ENCODE peak calls at places on chromosomes 12 and 14, in eight cellular contexts. L is kidney, B is ascending aorta, S is choroid plexus epithelial cell, K is GM12865, Z is tibial nerve, I is SJSA1, D is mesendoderm. E is an unnamed sample.

GRCh38 chr12:52877242-52877641 is 27.6 kb downstream of the KRT8 start:
- DNase-seq in L (no peak), B (no peak), S (no peak), K (no peak), Z (no peak), I (no peak), D (no peak), E (no peak)

GRCh38 chr12:116813271-116814041 is 67.8 kb downstream of the HRK start:
- DNase-seq in L (no peak), B (no peak), S (no peak), K (no peak), Z (no peak), I (no peak), D (no peak), E (no peak)

GRCh38 chr12:88570103-88570502 is 10.2 kb downstream of the KITLG start:
- DNase-seq in L (no peak), B (no peak), S (peak), K (no peak), Z (no peak), I (no peak), D (peak), E (no peak)

GRCh38 chr14:55553791-55554190 is 26.2 kb upstream of the KTN1 start:
- DNase-seq in L (no peak), B (no peak), S (no peak), K (no peak), Z (no peak), I (no peak), D (no peak), E (peak)

GRCh38 chr12:124550123-124551089 is 17.0 kb downstream of the NCOR2 start:
- DNase-seq in L (peak), B (no peak), S (no peak), K (no peak), Z (no peak), I (no peak), D (no peak), E (no peak)

GRCh38 chr12:93361159-93361919 is 16.4 kb upstream of the NUDT4 start:
- DNase-seq in L (no peak), B (peak), S (no peak), K (no peak), Z (no peak), I (no peak), D (peak), E (no peak)

GRCh38 chr12:113609692-113610469 is 138.2 kb upstream of the LHX5 start:
- DNase-seq in L (no peak), B (no peak), S (no peak), K (no peak), Z (no peak), I (no peak), D (no peak), E (no peak)

GRCh38 chr12:112822056-112822455 is 30.5 kb downstream of the RPH3A start:
- DNase-seq in L (no peak), B (no peak), S (no peak), K (no peak), Z (no peak), I (no peak), D (no peak), E (no peak)

GRCh38 chr12:30111719-30112118 is 328.0 kb upstream of the TMTC1 start:
- DNase-seq in L (no peak), B (no peak), S (no peak), K (no peak), Z (no peak), I (no peak), D (no peak), E (no peak)

GRCh38 chr12:120457133-120457532 is 10.9 kb downstream of the GATC start:
- DNase-seq in L (no peak), B (no peak), S (peak), K (peak), Z (no peak), I (no peak), D (peak), E (no peak)

GRCh38 chr12:94230357-94230905 is 82.1 kb downstream of the PLXNC1 start:
- DNase-seq in L (no peak), B (no peak), S (peak), K (peak), Z (no peak), I (no peak), D (no peak), E (no peak)

GRCh38 chr12:130051900-130052299 is 110.4 kb upstream of the FZD10 start:
- DNase-seq in L (no peak), B (no peak), S (no peak), K (no peak), Z (no peak), I (no peak), D (no peak), E (no peak)

GRCh38 chr12:97452230-97452629 is 10.4 kb upstream of the RMST start:
- DNase-seq in L (no peak), B (no peak), S (no peak), K (peak), Z (no peak), I (no peak), D (no peak), E (no peak)

GRCh38 chr14:41285193-41285748 is 321.4 kb upstream of the LRFN5 start:
- DNase-seq in L (no peak), B (no peak), S (peak), K (no peak), Z (peak), I (no peak), D (peak), E (peak)

GRCh38 chr12:65891987-65892481 is 67.8 kb downstream of the HMGA2 start:
- DNase-seq in L (peak), B (peak), S (peak), K (peak), Z (peak), I (peak), D (peak), E (peak)

GRCh38 chr12:34403706-34404376 is 381.5 kb downstream of the ALG10 start:
- DNase-seq in L (peak), B (peak), S (no peak), K (no peak), Z (no peak), I (peak), D (no peak), E (no peak)

GRCh38 chr14:24315807-24316596 is 4.7 kb downstream of the LTB4R start:
- DNase-seq in L (peak), B (no peak), S (no peak), K (no peak), Z (no peak), I (no peak), D (peak), E (no peak)

GRCh38 chr14:100144996-100145646 is 14.3 kb downstream of the DEGS2 start:
- DNase-seq in L (no peak), B (no peak), S (no peak), K (no peak), Z (no peak), I (no peak), D (no peak), E (no peak)

GRCh38 chr12:131980263-131980662 is 30.5 kb downstream of the EP400 start:
- DNase-seq in L (no peak), B (no peak), S (peak), K (no peak), Z (no peak), I (no peak), D (no peak), E (no peak)

GRCh38 chr12:131983026-131983425 is 33.3 kb downstream of the EP400 start:
- DNase-seq in L (no peak), B (no peak), S (no peak), K (no peak), Z (no peak), I (no peak), D (no peak), E (no peak)

GRCh38 chr12:131982041-131982440 is 32.3 kb downstream of the EP400 start:
- DNase-seq in L (no peak), B (no peak), S (no peak), K (no peak), Z (no peak), I (no peak), D (no peak), E (no peak)

GRCh38 chr12:131979606-131980005 is 29.9 kb downstream of the EP400 start:
- DNase-seq in L (no peak), B (no peak), S (no peak), K (no peak), Z (no peak), I (no peak), D (no peak), E (no peak)

DNA sequence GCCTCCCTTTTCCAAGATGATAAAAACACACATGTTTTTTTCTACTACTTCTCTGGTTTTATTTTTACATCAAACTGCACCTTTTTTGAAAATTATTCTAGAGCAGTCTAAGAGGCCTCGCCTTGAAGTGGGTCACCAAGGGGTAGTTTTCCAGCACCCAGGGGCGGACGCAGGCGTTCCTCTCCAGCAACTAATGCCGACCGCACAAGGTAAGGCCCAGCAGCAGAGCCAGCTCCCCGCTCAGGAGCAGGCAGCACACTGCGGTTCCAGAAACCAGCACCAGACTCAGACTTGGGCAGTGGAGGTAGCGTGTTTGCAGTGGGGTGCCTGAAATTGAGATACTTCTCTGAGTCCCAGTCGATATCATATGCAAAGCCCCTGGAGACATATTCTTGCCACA is 31.6 kb downstream of the EP400 start:
- DNase-seq in L (no peak), B (no peak), S (no peak), K (no peak), Z (no peak), I (no peak), D (no peak), E (no peak)
- H3K4me3 ChIP-seq in L (no peak), B (no peak), S (no peak), K (no peak), Z (no peak), I (no peak), D (no peak), E (no peak)

GRCh38 chr12:45224311-45224710 is 8.4 kb downstream of the ANO6 start:
- DNase-seq in L (no peak), B (no peak), S (no peak), K (no peak), Z (no peak), I (no peak), D (no peak), E (no peak)
- H3K4me3 ChIP-seq in L (no peak), B (no peak), S (no peak), K (no peak), Z (no peak), I (no peak), D (no peak), E (no peak)

GRCh38 chr14:105022276-105022670 is 1.4 kb upstream of the CDCA4 start:
- DNase-seq in L (no peak), B (no peak), S (no peak), K (no peak), Z (no peak), I (no peak), D (no peak), E (no peak)
- H3K4me3 ChIP-seq in L (peak), B (no peak), S (peak), K (peak), Z (peak), I (no peak), D (no peak), E (peak)

GRCh38 chr12:6963741-6964446 is 6.6 kb downstream of the PHB2 start:
- DNase-seq in L (no peak), B (no peak), S (no peak), K (no peak), Z (no peak), I (no peak), D (no peak), E (no peak)

GRCh38 chr12:6964605-6965025 is 5.8 kb downstream of the PHB2 start:
- DNase-seq in L (no peak), B (no peak), S (no peak), K (no peak), Z (no peak), I (no peak), D (no peak), E (no peak)

GRCh38 chr12:6962285-6963015 is 8.0 kb downstream of the PHB2 start:
- DNase-seq in L (no peak), B (no peak), S (no peak), K (no peak), Z (no peak), I (no peak), D (peak), E (no peak)

GRCh38 chr12:6961695-6962284 is 8.7 kb downstream of the PHB2 start:
- DNase-seq in L (peak), B (no peak), S (peak), K (peak), Z (no peak), I (peak), D (peak), E (no peak)

DNA sequence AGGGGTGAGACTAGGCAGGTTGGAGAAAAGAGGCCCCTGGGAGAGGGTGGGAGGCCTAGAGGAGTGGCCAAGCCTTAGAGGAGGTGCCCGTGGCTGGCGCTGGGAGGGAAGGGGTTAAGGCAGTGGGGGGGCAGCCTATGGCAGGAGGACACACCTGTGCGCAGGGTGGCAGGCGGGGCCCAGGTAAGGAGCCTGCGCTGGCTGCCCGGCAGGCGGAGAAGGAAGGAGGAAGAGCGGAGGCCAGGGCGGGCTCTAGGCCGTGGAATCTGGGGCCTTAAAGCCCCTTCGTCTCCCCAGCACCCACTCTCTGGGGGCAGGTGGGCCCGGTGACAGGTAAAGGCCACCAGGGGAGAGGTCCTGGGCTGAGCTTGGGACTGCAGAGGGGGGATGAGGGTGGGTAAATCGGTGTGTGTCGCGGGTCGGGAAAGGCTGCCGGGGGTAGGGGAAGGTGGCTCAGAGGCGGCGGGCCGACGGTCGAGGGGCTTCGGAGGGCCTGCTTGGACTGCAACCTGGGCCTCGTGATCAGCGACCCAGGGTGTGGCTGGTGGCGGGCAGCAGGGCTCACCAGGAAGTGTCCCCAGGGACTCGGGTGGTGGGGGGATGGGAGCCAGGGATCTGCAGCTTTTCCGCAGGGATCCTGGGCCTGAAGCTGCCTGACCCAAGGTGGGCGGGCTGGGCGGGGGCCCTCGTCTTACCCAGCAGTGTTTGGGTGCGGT is 7.3 kb downstream of the PHB2 start:
- DNase-seq in L (peak), B (no peak), S (no peak), K (no peak), Z (no peak), I (no peak), D (peak), E (no peak)
- H3K4me3 ChIP-seq in L (no peak), B (no peak), S (no peak), K (no peak), Z (no peak), I (no peak), D (peak), E (no peak)

GRCh38 chr14:36942522-36943245 is 229.7 kb downstream of the SLC25A21 start:
- DNase-seq in L (no peak), B (no peak), S (peak), K (no peak), Z (no peak), I (no peak), D (peak), E (no peak)

GRCh38 chr14:36944307-36945010 is 227.9 kb downstream of the SLC25A21 start:
- DNase-seq in L (no peak), B (no peak), S (peak), K (no peak), Z (no peak), I (peak), D (no peak), E (peak)

GRCh38 chr14:36939265-36939664 is 233.1 kb downstream of the SLC25A21 start:
- DNase-seq in L (no peak), B (no peak), S (no peak), K (no peak), Z (no peak), I (no peak), D (no peak), E (no peak)

GRCh38 chr14:36940476-36940875 is 231.9 kb downstream of the SLC25A21 start:
- DNase-seq in L (no peak), B (no peak), S (no peak), K (no peak), Z (no peak), I (no peak), D (no peak), E (no peak)

DNA sequence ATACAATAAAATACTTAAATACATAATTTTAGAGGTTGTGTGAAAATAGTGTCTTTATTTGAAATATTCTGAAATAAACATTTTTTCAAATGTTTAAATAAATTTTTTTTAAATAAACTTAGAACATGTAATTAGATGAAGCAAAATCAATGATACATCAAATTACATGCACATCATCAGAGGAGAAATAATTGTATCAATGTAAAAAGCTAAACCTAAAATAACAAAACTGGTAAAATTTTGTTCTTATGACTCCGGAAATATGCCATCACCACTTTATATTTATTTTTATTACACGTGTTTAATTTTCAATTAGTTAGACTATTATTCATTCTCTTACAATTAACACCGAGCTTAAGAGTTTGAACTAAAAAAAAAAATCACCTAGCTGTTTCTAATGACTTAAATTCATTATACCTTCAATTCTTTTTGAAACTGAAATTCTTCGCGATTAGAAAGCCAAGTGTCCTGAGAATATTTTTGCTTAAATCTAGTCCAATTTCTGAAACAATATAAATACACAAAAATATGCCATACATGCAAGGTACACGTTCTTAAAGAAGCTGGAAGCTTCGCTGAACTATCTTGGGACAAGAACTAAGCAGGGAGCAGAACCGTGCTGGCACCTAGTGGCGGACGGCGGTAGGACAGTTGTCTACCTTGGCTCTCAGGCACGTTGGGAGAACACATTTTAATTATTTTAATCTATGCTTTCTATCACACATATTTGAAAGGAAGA is 230.5 kb downstream of the SLC25A21 start:
- DNase-seq in L (peak), B (no peak), S (peak), K (peak), Z (peak), I (peak), D (peak), E (peak)
- H3K4me3 ChIP-seq in L (no peak), B (no peak), S (no peak), K (no peak), Z (no peak), I (no peak), D (no peak), E (no peak)

DNA sequence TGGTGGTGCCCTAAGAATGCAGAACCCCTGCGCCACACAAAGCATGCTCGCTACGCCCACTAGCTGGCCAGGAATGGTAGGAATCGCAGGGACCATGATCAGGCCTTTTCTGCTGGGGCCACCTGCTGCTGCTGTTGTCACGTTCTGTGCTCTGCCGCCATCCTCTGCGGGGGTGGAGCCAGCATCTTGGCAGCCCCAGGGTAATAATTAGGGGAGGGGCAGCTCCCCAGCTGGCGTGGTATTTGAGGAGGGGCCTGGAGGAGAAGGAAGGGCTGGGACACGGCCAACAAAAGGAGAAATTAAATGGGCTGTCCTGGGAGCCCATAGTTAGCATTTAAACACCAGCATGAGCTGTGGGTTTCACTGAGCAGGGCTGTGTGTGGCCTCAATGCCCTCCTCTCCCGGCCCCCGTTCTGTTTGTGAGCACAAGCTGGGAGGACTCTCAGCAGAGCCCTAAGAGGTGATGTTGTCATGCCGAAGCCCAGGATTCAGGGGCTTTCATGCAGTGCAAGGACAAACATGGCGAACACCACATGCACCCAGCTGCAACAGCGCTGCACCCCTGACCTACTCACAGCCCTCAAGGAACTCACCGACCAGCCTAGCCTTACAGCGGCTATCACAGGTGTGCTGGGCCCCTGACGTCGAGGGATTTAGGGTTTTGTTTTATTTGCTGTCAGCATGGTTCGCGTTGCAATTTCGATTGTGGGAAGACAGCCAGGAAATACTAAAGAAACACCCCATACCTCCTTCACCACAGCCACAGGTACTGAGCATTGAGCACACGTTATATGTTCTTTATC is 324.3 kb downstream of the CACNA1C start:
- DNase-seq in L (no peak), B (no peak), S (no peak), K (no peak), Z (no peak), I (no peak), D (peak), E (no peak)
- H3K4me3 ChIP-seq in L (no peak), B (no peak), S (no peak), K (no peak), Z (no peak), I (no peak), D (no peak), E (no peak)